ENCODE peak calls at places on chromosomes 13 and 19, in six cellular contexts. T is breast epithelium, Y is spleen, W is K562, S is sigmoid colon, O is Panc1. B is an unnamed sample. For H3K36me3, the result is how much of the 10 kb centered on the place peaks cover.

GRCh38 chr13:59519776-59520175 is 644.0 kb downstream of the DIAPH3 start:
- DNase-seq in T (no peak), Y (no peak), W (no peak), S (no peak), O (no peak), B (no peak)

GRCh38 chr19:772730-773436 is 22.0 kb downstream of the MISP start:
- DNase-seq in T (no peak), Y (no peak), W (no peak), S (no peak), O (no peak), B (no peak)

GRCh38 chr13:42218576-42218975 is 53.4 kb upstream of the AKAP11 start:
- DNase-seq in T (no peak), Y (no peak), W (no peak), S (no peak), O (no peak), B (no peak)

GRCh38 chr19:30857388-30857787 is 485.2 kb downstream of the ZNF536 start:
- DNase-seq in T (no peak), Y (no peak), W (no peak), S (no peak), O (no peak), B (no peak)

GRCh38 chr13:94705081-94705751 is 7.1 kb downstream of the SOX21 start:
- DNase-seq in T (no peak), Y (no peak), W (no peak), S (no peak), O (no peak), B (no peak)

GRCh38 chr13:48038763-48039162 is 1.2 kb downstream of the NUDT15 start:
- DNase-seq in T (no peak), Y (no peak), W (no peak), S (no peak), O (no peak), B (no peak)

GRCh38 chr19:15456871-15457700 is 7.3 kb downstream of the RASAL3 start:
- DNase-seq in T (peak), Y (no peak), W (peak), S (no peak), O (no peak), B (no peak)

GRCh38 chr13:76703621-76704020 is 182.6 kb downstream of the KCTD12 start:
- DNase-seq in T (no peak), Y (no peak), W (no peak), S (no peak), O (no peak), B (no peak)

GRCh38 chr19:35868172-35868822 is at the start of gene APLP1:
- DNase-seq in T (peak), Y (peak), W (peak), S (peak), O (no peak), B (peak)

GRCh38 chr13:102231486-102231885 is 170.4 kb downstream of the FGF14 start:
- DNase-seq in T (no peak), Y (no peak), W (no peak), S (no peak), O (no peak), B (no peak)

GRCh38 chr19:46761418-46761831 is 15.2 kb upstream of the STRN4 start:
- DNase-seq in T (peak), Y (no peak), W (no peak), S (no peak), O (no peak), B (no peak)

GRCh38 chr19:42132030-42132628 is at the start of gene POU2F2:
- DNase-seq in T (peak), Y (peak), W (peak), S (no peak), O (no peak), B (peak)

GRCh38 chr19:5318306-5318705 is 22.3 kb downstream of the PTPRS start:
- DNase-seq in T (no peak), Y (no peak), W (no peak), S (no peak), O (no peak), B (no peak)

DNA sequence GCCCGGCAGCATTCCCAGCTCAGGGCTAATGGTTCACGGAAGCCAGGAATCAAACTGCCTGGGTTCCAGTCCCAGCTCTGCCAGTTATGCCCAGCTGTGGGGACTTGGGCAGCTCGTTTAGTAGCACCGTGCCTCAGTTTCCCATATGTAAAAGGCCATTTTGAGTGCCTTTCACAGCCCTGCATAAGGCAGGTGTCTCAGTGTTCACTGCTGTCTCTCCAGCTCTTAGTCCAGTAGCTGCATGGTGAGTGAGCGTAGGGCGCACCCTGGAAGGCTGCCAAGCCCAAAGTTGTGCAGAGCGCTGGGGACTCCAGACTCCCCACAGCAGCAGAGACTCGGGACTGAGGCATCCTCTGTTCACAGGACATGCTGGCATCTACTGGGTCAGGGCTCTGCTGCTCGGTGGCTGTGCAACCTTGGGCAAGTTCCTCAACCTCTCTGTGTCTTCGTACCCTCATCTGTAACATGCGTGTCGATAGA is 5.5 kb downstream of the RPL28 start:
- DNase-seq in T (no peak), Y (no peak), W (no peak), S (no peak), O (no peak), B (no peak)
- TF ChIP-seq POLR2AphosphoS5 in T (no peak), Y (peak), W (no peak), S (no peak), O (peak), B (no peak)

GRCh38 chr19:51111606-51112005 is 3.4 kb upstream of the CTU1 start:
- DNase-seq in T (no peak), Y (no peak), W (no peak), S (no peak), O (no peak), B (no peak)
- TF ChIP-seq CTCF in T (no peak), Y (no peak), W (peak), S (no peak), O (no peak), B (peak)

DNA sequence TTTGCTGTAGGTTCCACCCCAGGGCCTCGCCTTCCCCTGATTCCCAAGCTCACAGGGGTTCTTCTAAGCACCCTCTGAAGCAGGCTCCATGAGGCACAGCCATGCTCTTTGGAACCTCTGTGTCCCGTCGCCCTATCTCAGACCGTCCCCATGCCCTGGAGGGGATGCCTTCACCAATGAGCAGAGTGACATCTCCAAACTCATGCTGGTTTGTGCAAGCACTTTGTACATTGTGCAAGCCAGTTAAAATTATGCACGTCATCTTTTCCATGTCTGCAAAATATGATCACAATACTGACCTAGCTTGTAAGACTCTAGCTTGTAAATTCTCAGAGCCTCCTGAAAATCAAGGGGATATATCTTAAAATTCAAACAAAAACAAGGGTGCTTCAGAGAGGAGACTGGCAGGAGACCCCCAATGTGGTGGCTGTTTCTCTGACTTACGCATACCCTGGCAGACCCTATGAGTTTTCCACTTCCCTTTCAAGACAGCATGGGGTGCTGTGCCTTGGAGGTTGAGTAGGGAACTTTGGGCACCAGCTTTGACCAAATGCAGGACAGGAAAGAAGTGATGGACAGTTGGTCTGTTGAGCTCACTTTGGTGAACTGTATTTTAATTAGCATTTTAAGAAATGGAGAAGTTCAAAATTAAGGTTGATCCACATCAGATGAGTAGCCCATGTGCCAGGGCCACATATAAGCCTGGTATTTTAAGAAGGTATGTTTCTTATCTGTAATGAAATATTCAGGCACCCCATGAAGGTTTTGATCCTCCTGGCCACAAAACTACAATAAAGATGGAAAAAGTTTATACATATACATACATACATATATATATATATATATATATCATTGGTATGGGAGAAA is 46.2 kb upstream of the RAP2A start:
- DNase-seq in T (no peak), Y (no peak), W (no peak), S (no peak), O (no peak), B (no peak)
- H3K36me3 ChIP-seq in T (under half), Y (under half), W (under half), S (under half), O (under half), B (under half)

GRCh38 chr19:18417250-18418033 is 1.8 kb upstream of the SSBP4 start:
- DNase-seq in T (no peak), Y (peak), W (peak), S (peak), O (no peak), B (peak)
- TF ChIP-seq POLR2AphosphoS5 in T (no peak), Y (peak), W (no peak), S (peak), O (no peak), B (no peak)

GRCh38 chr19:18086590-18087138 is at the start of gene IL12RB1:
- DNase-seq in T (no peak), Y (peak), W (no peak), S (no peak), O (no peak), B (peak)

GRCh38 chr19:18090545-18091216 is 3.9 kb upstream of the IL12RB1 start:
- DNase-seq in T (no peak), Y (peak), W (no peak), S (no peak), O (no peak), B (no peak)

GRCh38 chr19:18089726-18090125 is 3.0 kb upstream of the IL12RB1 start:
- DNase-seq in T (no peak), Y (peak), W (no peak), S (no peak), O (no peak), B (no peak)

GRCh38 chr19:18093439-18094161 is 4.0 kb upstream of the MAST3 start:
- DNase-seq in T (no peak), Y (no peak), W (peak), S (no peak), O (no peak), B (no peak)

DNA sequence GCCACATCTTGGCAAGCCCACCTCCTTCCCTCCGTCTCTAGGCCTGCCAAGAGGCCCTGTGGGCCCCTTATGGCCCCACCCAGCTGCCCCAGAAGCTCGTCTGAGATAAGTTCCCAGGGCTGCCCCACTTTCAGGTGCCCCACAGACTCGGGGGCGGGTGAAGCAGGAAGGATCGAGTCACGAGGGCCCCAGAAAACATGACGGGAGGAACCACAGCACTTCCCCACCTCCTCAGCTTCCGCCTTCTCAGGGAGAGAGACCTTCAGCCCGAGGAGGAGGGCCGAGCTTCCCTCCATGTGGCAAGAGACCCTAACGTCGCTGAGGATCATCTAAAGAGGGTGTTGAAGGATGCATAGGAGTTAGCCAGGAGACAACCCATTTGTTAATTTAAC is 4.5 kb upstream of the IL12RB1 start:
- DNase-seq in T (peak), Y (peak), W (peak), S (peak), O (no peak), B (peak)
- TF ChIP-seq CTCF in T (no peak), Y (peak), W (no peak), S (no peak), O (no peak), B (no peak)

GRCh38 chr13:113542751-113543424 is 41.7 kb upstream of the TFDP1 start:
- DNase-seq in T (no peak), Y (peak), W (no peak), S (peak), O (no peak), B (no peak)
- H3K36me3 ChIP-seq in T (under half), Y (under half), W (under half), S (under half), O (under half), B (under half)

GRCh38 chr19:53595510-53595867 is 36.3 kb upstream of the DPRX start:
- DNase-seq in T (no peak), Y (no peak), W (no peak), S (no peak), O (no peak), B (no peak)

GRCh38 chr19:53597023-53597422 is 34.8 kb upstream of the DPRX start:
- DNase-seq in T (peak), Y (no peak), W (no peak), S (no peak), O (no peak), B (no peak)

GRCh38 chr19:53600217-53600616 is 31.6 kb upstream of the DPRX start:
- DNase-seq in T (no peak), Y (no peak), W (no peak), S (no peak), O (no peak), B (no peak)

GRCh38 chr19:53596056-53596455 is 35.7 kb upstream of the DPRX start:
- DNase-seq in T (no peak), Y (no peak), W (no peak), S (no peak), O (no peak), B (no peak)

GRCh38 chr19:53598361-53598760 is 33.4 kb upstream of the DPRX start:
- DNase-seq in T (peak), Y (no peak), W (no peak), S (no peak), O (no peak), B (no peak)
- TF ChIP-seq POLR2AphosphoS5 in T (no peak), Y (no peak), W (no peak), S (no peak), O (no peak), B (no peak)

DNA sequence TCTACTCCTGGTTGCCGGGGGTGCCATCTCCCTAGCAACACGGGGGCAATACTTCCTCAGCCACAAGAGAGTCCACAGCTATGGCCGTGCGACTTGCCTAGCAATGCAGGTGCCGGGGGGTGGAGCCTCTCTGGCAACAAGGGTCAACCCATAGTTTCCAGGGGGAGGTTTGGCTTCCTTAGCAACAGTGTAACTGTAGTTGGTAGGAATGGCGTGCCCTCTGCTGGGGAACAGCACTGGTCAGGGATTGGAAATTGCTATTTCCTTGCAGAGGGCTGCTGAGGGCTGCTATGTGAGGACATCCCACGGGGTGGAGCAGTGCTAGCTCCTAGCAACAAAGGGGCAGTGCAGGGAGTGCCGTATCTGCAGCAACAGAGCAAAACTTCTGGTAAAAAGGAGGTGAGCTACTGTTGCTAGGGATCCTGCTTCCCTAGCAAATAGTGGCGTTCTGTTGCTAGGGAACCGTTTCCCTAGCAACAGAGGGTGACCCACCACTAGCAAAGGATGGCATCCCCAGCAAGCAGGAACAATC is 7.0 kb upstream of the TMC4 start:
- DNase-seq in T (no peak), Y (peak), W (peak), S (no peak), O (no peak), B (peak)
- TF ChIP-seq CTCF in T (no peak), Y (no peak), W (no peak), S (no peak), O (no peak), B (peak)